ENCODE peak calls at places on chromosomes 11 and 22, in seven cellular contexts. S, O, W, R, N, J and C are unnamed samples.
A peak's percentile ranks its signal among the peaks of the same experiment; 100 is the strongest.

GRCh38 chr11:6943131-6943530 is 16.9 kb downstream of the ZNF215 start:
- DNase-seq in W (no peak), J (no peak), R (no peak), S (no peak), N (peak; percentile 7), O (no peak), C (no peak)

GRCh38 chr11:47448566-47449427 is at the start of gene RAPSN:
- DNase-seq in O (no peak), J (no peak), N (no peak), S (no peak), W (peak; percentile 71), R (no peak), C (no peak)

GRCh38 chr11:47104337-47104950 is 72.2 kb downstream of the ARFGAP2 start:
- DNase-seq in W (no peak), S (no peak), J (no peak), N (peak; percentile 47), R (no peak), O (no peak), C (no peak)

GRCh38 chr22:29311468-29312217 is 3.9 kb downstream of the RASL10A start:
- DNase-seq in R (peak; percentile 15), N (no peak), O (peak; percentile 75), J (no peak), S (no peak), W (peak; percentile 44), C (no peak)

GRCh38 chr22:40541300-40541699 is 95.2 kb downstream of the MRTFA start:
- DNase-seq in W (no peak), J (no peak), N (no peak), S (peak; percentile 99), R (no peak), O (no peak), C (no peak)

GRCh38 chr11:46333129-46333947 is 13.9 kb upstream of the DGKZ start:
- DNase-seq in O (no peak), S (no peak), W (no peak), J (no peak), R (no peak), N (no peak), C (no peak)

GRCh38 chr11:27950339-27950738 is 157.6 kb downstream of the KIF18A start:
- DNase-seq in N (no peak), O (no peak), R (no peak), W (no peak), J (no peak), S (no peak), C (no peak)

GRCh38 chr11:11588890-11589289 is 32.9 kb downstream of the GALNT18 start:
- DNase-seq in J (no peak), N (no peak), S (no peak), R (no peak), O (peak; percentile 20), W (no peak), C (no peak)

GRCh38 chr22:28882545-28882877 is 861 bp upstream of the ZNRF3 start:
- DNase-seq in N (peak; percentile 18), R (no peak), J (no peak), W (no peak), S (no peak), O (no peak), C (no peak)

GRCh38 chr11:117281869-117282268 is 9.3 kb upstream of the BACE1-AS start:
- DNase-seq in O (no peak), W (no peak), J (no peak), S (no peak), N (no peak), R (no peak), C (no peak)

GRCh38 chr11:113261709-113262475 is 52.5 kb upstream of the TTC12 start:
- DNase-seq in W (peak; percentile 67), J (no peak), R (no peak), N (peak; percentile 16), O (no peak), S (peak; percentile 21), C (no peak)

GRCh38 chr11:59212744-59213573 is at the start of gene MPEG1:
- DNase-seq in S (no peak), O (no peak), N (no peak), W (peak; percentile 17), J (no peak), R (no peak), C (no peak)

GRCh38 chr11:13337986-13338436 is 60.4 kb downstream of the BMAL1 start:
- DNase-seq in N (peak; percentile 60), O (no peak), J (no peak), W (no peak), R (no peak), S (no peak), C (no peak)

DNA sequence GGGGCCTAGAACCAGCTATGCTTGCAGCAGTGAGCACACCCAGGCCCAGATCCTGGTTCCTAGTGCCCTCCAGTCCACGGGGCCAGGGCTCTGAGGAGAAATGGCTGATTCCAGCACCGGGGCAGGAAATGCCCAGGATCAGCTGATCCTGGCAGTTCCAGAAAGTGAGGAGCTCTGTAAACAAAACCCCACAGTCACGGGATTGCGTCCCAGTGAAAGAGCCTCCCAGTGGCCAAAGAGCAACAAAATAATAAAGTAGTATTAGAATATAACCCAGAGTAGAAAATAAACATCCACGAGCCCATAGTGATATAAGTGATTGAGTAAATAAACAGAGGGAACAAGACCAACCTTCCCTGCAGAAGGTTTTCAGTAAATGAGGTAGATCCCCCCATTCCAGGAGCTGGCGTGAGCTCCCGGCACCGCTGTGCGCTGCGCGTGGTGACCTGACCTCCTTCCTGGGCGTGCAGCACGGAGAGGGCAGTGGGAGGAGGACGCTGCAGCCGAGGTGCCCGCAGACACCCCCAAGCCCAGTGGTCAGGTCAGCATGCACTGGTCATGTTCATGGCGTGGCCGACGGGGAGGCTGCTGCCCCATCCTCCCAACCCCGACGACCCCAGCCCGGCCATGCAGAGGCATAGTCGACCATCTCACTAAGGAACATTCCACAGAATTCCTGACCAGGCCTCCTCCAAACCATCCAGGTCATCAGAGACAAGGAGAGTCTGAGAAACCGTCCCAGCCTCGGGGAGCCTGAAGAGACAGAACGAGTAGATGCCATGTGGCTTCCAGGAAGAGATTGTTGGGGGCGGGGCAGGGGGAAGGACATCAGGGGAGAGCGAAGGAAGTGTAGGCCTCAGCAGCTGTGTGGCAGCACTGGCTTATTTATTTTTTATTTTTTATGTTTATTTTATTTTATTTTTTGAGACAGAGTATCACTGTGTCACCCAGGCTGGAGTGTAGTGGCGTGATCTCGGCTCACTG is 19.9 kb downstream of the PTDSS2 start:
- DNase-seq in N (peak; percentile 88), R (peak; percentile 35), J (no peak), S (no peak), O (peak; percentile 90), W (peak; percentile 89), C (no peak)
- TF ChIP-seq CTCF in N (peak; percentile 29), R (peak; percentile 6), J (no peak), S (no peak), O (peak; percentile 47), W (peak; percentile 55), C (no peak)

GRCh38 chr11:115942043-115942442 is 437.8 kb upstream of the CADM1 start:
- DNase-seq in S (no peak), O (no peak), R (no peak), W (no peak), N (no peak), J (no peak), C (no peak)

GRCh38 chr11:115941044-115941443 is 436.8 kb upstream of the CADM1 start:
- DNase-seq in R (no peak), W (no peak), N (no peak), O (no peak), J (no peak), S (no peak), C (no peak)

GRCh38 chr11:115941481-115941993 is 437.3 kb upstream of the CADM1 start:
- DNase-seq in W (peak; percentile 36), O (peak; percentile 76), R (no peak), J (no peak), N (peak; percentile 77), S (peak; percentile 100), C (peak; percentile 26)

GRCh38 chr11:115939104-115939503 is 434.9 kb upstream of the CADM1 start:
- DNase-seq in W (no peak), N (peak; percentile 12), J (no peak), O (no peak), R (no peak), S (no peak), C (no peak)

DNA sequence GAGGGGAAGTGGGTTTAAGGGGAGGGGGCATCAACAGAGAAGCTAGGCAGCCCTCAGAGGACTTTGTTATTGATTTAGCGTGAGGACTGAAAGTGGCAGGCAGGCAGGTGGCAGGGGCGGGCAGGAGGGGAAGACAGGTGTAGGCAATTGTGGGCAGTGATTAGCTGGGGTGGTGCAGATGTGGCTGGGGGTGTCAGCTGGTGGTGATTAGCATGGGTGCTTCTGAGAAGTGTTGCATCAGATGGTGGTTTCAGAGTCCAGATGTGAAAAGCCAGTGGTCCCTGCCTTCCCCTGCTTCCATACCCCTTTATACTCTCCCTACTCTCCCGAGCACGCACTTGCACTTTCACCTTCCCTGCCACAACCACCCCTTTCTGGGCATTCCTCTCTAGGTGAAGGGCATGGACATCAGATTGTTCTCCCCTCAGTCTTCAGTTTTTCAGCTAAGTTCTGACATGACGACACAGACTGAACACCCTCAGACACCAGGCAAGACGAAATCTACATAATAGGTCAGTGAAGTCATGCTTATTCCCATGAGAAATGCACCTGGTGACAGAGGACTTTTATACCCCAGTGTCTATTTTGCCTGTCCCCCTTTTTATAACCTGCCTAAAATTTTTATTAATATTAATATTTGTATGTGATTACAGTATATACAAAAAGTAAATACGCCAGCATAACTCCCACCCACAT is 435.7 kb upstream of the CADM1 start:
- DNase-seq in W (no peak), S (no peak), N (no peak), O (no peak), R (no peak), J (no peak), C (no peak)
- TF ChIP-seq CTCF in W (no peak), S (no peak), N (no peak), O (no peak), R (no peak), J (no peak), C (no peak)

DNA sequence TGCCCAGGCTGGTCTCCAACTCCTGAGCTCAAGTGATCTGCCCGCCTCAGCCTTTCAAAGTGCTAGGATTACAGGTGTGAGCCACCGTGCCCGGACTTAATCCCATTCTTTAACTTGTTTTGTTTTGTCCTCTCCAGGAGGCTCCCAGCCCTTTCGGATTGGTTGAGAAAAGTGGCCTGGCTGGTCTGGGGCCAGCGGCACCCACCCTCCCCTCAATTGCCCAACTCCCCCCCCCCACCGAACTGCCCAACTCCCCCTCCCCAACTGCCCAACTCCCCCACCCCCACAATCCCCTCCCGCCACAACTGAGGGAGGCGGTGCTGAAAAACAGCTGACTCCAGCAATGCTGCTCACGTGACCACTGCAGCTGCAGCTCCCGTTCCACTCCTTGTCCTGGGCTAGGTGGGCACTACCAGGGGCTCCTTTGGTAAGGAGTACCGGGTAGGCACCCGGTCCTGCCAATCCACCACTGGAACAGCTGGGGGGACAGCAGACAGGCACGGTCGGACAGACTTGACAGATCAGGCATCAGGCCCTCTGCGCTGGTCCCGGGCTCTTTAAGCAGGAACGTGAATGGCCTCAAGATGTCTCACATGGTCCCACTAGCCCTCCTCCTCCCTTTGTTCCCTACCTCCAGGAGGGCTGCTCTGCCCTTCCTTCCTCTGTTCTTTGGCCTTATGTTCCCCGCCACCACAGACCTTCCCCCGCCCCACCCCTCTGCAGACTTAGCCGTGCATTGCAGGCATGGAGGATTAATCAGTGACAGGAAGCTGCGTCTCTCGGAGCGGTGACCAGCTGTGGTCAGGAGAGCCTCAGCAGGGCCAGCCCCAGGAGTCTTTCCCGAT is at the start of gene TCN2:
- DNase-seq in S (peak; percentile 64), N (peak; percentile 89), W (peak; percentile 89), J (peak; percentile 66), R (peak; percentile 45), O (peak; percentile 83), C (peak; percentile 29)
- TF ChIP-seq CTCF in S (no peak), N (no peak), W (peak; percentile 25), J (no peak), R (no peak), O (peak; percentile 17), C (no peak)

DNA sequence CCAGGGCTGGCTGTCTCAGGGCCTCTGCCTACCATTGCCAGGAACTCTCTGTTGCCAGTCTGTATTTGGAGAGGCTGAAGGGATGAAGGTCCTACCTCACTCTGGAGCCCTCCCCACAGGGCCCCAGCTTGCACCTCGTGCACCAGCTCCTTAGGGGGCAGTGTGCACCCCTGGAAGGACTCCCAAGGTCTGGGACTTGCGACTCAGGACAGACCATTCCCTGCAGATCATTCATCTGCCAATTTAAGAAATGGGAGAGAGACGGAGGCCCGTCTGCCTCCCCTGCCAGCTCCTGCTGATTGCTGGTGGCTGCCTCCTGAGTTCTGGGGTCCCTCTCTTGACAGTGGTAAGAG is 27.5 kb upstream of the MALAT1 start:
- DNase-seq in O (peak; percentile 96), N (peak; percentile 85), W (peak; percentile 88), J (no peak), R (no peak), S (no peak), C (no peak)
- TF ChIP-seq CTCF in O (peak; percentile 62), N (peak; percentile 51), W (peak; percentile 56), J (peak; percentile 27), R (peak; percentile 66), S (peak; percentile 62), C (no peak)